ENCODE peak calls at places on chromosomes 2 and 18, in seven cellular contexts. S, E, U, B, J, I and C are unnamed samples.

GRCh38 chr18:73153271-73153670 is 285.5 kb upstream of the NETO1 start:
- DNase-seq in I (no peak), U (no peak), E (no peak), B (no peak), J (peak; percentile 3), S (no peak), C (no peak)

GRCh38 chr2:240561325-240561971 is 1.3 kb downstream of the DUSP28 start:
- DNase-seq in I (no peak), E (no peak), B (peak; percentile 58), J (peak; percentile 90), S (no peak), U (no peak), C (no peak)

GRCh38 chr18:39497819-39498218 is 1932.2 kb upstream of the CELF4 start:
- DNase-seq in J (no peak), U (no peak), E (no peak), S (no peak), I (no peak), B (no peak), C (no peak)

GRCh38 chr2:20667531-20668401 is 822 bp downstream of the GDF7 start:
- DNase-seq in J (no peak), U (peak; percentile 53), S (no peak), B (no peak), E (no peak), I (no peak), C (peak; percentile 13)

GRCh38 chr18:56929861-56930260 is 217.0 kb upstream of the BOD1L2 start:
- DNase-seq in U (no peak), S (no peak), I (no peak), J (no peak), B (no peak), E (no peak), C (no peak)

GRCh38 chr18:75269140-75269676 is 58.6 kb downstream of the TSHZ1 start:
- DNase-seq in J (no peak), I (no peak), S (no peak), U (no peak), E (no peak), B (no peak), C (no peak)

GRCh38 chr2:105576050-105576439 is 168.7 kb upstream of the NCK2 start:
- DNase-seq in J (no peak), E (no peak), U (no peak), B (no peak), I (no peak), S (no peak), C (no peak)

GRCh38 chr18:22214731-22215528 is 45.5 kb downstream of the GATA6 start:
- DNase-seq in S (no peak), E (no peak), U (no peak), J (peak; percentile 76), B (peak; percentile 72), I (no peak), C (no peak)

GRCh38 chr2:45394842-45395241 is 216.2 kb downstream of the SRBD1 start:
- DNase-seq in I (no peak), B (no peak), S (no peak), J (no peak), U (peak; percentile 6), E (no peak), C (no peak)

GRCh38 chr2:99081886-99082285 is 59.6 kb upstream of the C2orf15 start:
- DNase-seq in E (no peak), J (no peak), U (no peak), S (no peak), I (no peak), B (no peak), C (no peak)

GRCh38 chr2:25614711-25615110 is 58.7 kb downstream of the DTNB start:
- DNase-seq in E (no peak), S (no peak), J (no peak), U (no peak), I (no peak), B (no peak), C (no peak)

GRCh38 chr2:216115224-216115582 is 6.1 kb downstream of the XRCC5 start:
- DNase-seq in U (peak; percentile 34), J (no peak), I (peak; percentile 23), B (peak; percentile 22), S (no peak), E (peak; percentile 13), C (no peak)

GRCh38 chr18:58167073-58167472 is 123.0 kb downstream of the NEDD4L start:
- DNase-seq in B (no peak), S (no peak), J (no peak), I (no peak), E (no peak), U (no peak), C (no peak)

GRCh38 chr2:7884338-7884737 is 797.5 kb upstream of the ID2 start:
- DNase-seq in B (no peak), S (no peak), U (no peak), E (no peak), J (no peak), I (no peak), C (no peak)

GRCh38 chr2:185625604-185626003 is 113.0 kb upstream of the FSIP2 start:
- DNase-seq in I (no peak), E (no peak), B (no peak), J (no peak), S (no peak), U (no peak), C (no peak)

GRCh38 chr2:205610437-205610836 is 71.9 kb upstream of the NRP2 start:
- DNase-seq in S (no peak), B (no peak), E (no peak), J (peak; percentile 32), I (no peak), U (no peak), C (no peak)

GRCh38 chr2:138445227-138445626 is 56.3 kb upstream of the SPOPL start:
- DNase-seq in S (no peak), I (no peak), E (no peak), U (no peak), J (no peak), B (no peak), C (no peak)

GRCh38 chr2:26617259-26618083 is 23.7 kb downstream of the CIB4 start:
- DNase-seq in S (no peak), J (no peak), I (no peak), E (no peak), B (no peak), U (peak; percentile 56), C (no peak)

GRCh38 chr2:52886556-52886955 is 881.0 kb upstream of the CHAC2 start:
- DNase-seq in J (no peak), I (no peak), E (no peak), B (no peak), U (no peak), S (no peak), C (no peak)

GRCh38 chr2:46963961-46964673 is 48.5 kb upstream of the MCFD2 start:
- DNase-seq in U (no peak), B (no peak), S (no peak), I (no peak), E (no peak), J (peak; percentile 83), C (no peak)

GRCh38 chr2:62158444-62159121 is 37.3 kb upstream of the B3GNT2 start:
- DNase-seq in S (no peak), J (no peak), E (no peak), U (no peak), B (no peak), I (no peak), C (no peak)

GRCh38 chr2:199485732-199486335 is 28.1 kb upstream of the SATB2 start:
- DNase-seq in E (peak; percentile 51), I (peak; percentile 87), B (peak; percentile 59), U (peak; percentile 83), S (peak; percentile 54), J (peak; percentile 51), C (no peak)

GRCh38 chr2:222362336-222362735 is 62.0 kb upstream of the SGPP2 start:
- DNase-seq in B (peak; percentile 34), U (no peak), E (no peak), I (no peak), S (no peak), J (no peak), C (no peak)